ENCODE peak calls at places on chromosomes 4 and X, in five cellular contexts. Q is AG04450, I is right atrium auricular region, Y is fibroblast of mammary gland, B is mammary epithelial cell. G is an unnamed sample.

GRCh38 chr4:24056258-24056657 is 166.4 kb upstream of the PPARGC1A start:
- DNase-seq in Q (no peak), Y (no peak), I (no peak), B (no peak), G (no peak)

GRCh38 chr4:89837385-89837995 is 529 bp upstream of the SNCA start:
- DNase-seq in Q (no peak), B (peak; percentile 65), Y (peak; percentile 18), I (no peak), G (peak; percentile 18)

GRCh38 chrX:40262641-40263560 is 165.1 kb upstream of the BCOR start:
- DNase-seq in Q (no peak), Y (peak; percentile 47), I (no peak), B (peak; percentile 29), G (peak; percentile 70)

GRCh38 chr4:83212041-83212851 is 72.4 kb downstream of the COQ2 start:
- DNase-seq in I (no peak), Q (no peak), Y (no peak), B (peak; percentile 74), G (no peak)

GRCh38 chr4:45693746-45694145 is 430.1 kb downstream of the GABRG1 start:
- DNase-seq in Q (no peak), I (no peak), Y (no peak), B (no peak), G (no peak)

GRCh38 chrX:24364851-24365538 is 4.6 kb downstream of the SUPT20HL1 start:
- DNase-seq in I (no peak), B (no peak), Q (no peak), Y (no peak), G (no peak)

GRCh38 chr4:146943691-146944375 is 1.8 kb downstream of the TTC29 start:
- DNase-seq in Y (no peak), Q (no peak), B (no peak), I (no peak), G (no peak)

GRCh38 chr4:47774078-47774477 is 63.8 kb downstream of the CORIN start:
- DNase-seq in I (no peak), Q (no peak), B (no peak), Y (no peak), G (no peak)

GRCh38 chr4:68077301-68077700 is 52.4 kb downstream of the TMPRSS11F start:
- DNase-seq in I (no peak), Q (no peak), B (no peak), Y (no peak), G (no peak)

GRCh38 chr4:8727546-8728510 is 135.3 kb downstream of the CPZ start:
- DNase-seq in Q (no peak), I (peak; percentile 42), Y (no peak), B (no peak), G (no peak)

GRCh38 chrX:74242484-74243138 is 61.4 kb upstream of the ZCCHC13 start:
- DNase-seq in I (no peak), B (peak; percentile 83), Q (no peak), Y (no peak), G (no peak)

GRCh38 chr4:38856524-38857337 is at the start of gene TLR6:
- DNase-seq in Y (peak; percentile 59), B (peak; percentile 78), I (no peak), Q (no peak), G (peak; percentile 67)

GRCh38 chr4:166165829-166166420 is 292.9 kb downstream of the TLL1 start:
- DNase-seq in B (peak; percentile 59), Y (peak; percentile 82), I (no peak), Q (peak; percentile 16), G (peak; percentile 76)

GRCh38 chr4:1746919-1747602 is 25.7 kb downstream of the TACC3 start:
- DNase-seq in I (no peak), B (no peak), Y (no peak), Q (no peak), G (no peak)

GRCh38 chr4:82450966-82451755 is 20.8 kb downstream of the ENOPH1 start:
- DNase-seq in Y (no peak), B (no peak), I (no peak), Q (no peak), G (no peak)

GRCh38 chr4:140135529-140136021 is 18.4 kb downstream of the MAML3 start:
- DNase-seq in Q (no peak), I (peak; percentile 65), B (no peak), Y (peak; percentile 42), G (peak; percentile 71)

GRCh38 chr4:128468485-128468989 is 180.9 kb upstream of the PGRMC2 start:
- DNase-seq in Y (peak; percentile 100), I (peak; percentile 88), Q (peak; percentile 92), B (peak; percentile 54), G (peak; percentile 97)

GRCh38 chrX:47751670-47752069 is 85.0 kb upstream of the ZNF81 start:
- DNase-seq in I (no peak), Q (no peak), Y (peak; percentile 37), B (peak; percentile 26), G (peak; percentile 19)

GRCh38 chr4:3307486-3307885 is 14.7 kb downstream of the RGS12 start:
- DNase-seq in B (no peak), Y (no peak), I (no peak), Q (no peak), G (no peak)

GRCh38 chr4:3306465-3306864 is 13.6 kb downstream of the RGS12 start:
- DNase-seq in Y (no peak), Q (no peak), B (no peak), I (no peak), G (no peak)

GRCh38 chr4:3305610-3306371 is 13.0 kb downstream of the RGS12 start:
- DNase-seq in Q (no peak), B (no peak), I (no peak), Y (no peak), G (no peak)

GRCh38 chr4:3307891-3308575 is 15.2 kb downstream of the RGS12 start:
- DNase-seq in B (no peak), Q (no peak), Y (no peak), I (no peak), G (no peak)

GRCh38 chr4:3307060-3307459 is 14.2 kb downstream of the RGS12 start:
- DNase-seq in Q (no peak), Y (no peak), I (no peak), B (no peak), G (no peak)
- H3K4me3 ChIP-seq in Q (no peak overlapping the region), Y (no peak overlapping the region), I (no peak overlapping the region), B (no peak overlapping the region), G (no peak overlapping the region)

DNA sequence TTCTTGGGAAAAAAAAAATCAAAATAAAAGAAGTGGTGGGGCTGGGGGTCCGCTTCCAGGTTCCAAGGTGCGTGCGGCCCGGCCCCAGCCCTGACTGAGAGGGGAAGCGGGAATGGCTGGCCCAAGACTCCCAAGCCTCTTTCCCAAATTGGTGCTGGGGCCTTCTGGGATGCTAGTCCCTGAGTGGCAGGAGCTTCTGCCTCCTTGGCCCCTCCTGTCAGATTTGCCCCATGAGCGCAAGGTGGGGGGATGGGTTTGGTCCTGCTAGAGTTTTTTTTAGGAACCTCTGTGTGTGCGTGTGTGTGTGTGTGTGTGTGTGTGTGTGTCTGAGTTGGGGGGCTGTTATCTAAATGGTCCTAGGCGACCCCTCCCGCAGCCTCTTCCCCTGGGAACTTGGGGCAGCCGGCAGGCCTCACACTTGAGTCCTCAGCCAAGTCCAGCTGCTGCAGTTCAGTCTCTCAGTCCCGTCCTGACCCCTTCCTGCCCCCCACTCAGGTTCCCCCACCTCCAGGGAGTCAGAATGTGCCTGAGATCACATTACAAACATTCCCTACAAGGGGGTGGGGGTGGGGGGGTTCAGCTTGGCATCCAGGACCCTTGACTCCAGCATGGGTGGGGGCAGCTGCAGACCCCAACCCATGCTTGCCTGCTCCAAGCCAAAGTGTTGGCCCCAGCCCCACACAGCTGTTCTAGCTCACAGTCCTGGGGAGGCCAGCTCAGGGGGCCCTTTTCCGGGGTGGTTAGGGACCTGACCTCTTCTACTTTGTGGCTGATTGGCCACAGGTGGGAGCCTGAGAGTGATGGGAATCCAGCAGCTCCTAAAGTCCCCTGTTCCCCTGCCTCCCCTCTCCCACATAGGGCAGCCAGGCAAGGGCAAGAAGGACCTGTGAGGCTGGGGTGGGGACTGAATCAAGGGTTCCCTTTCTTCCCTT is 4.0 kb downstream of the EFNB1 start:
- DNase-seq in Y (no peak), B (no peak), Q (no peak), I (peak; percentile 46), G (no peak)
- TF ChIP-seq CTCF in Y (no peak), B (no peak), Q (no peak), I (no peak), G (no peak)

GRCh38 chr4:102076622-102077021 is 268.7 kb downstream of the SLC39A8 start:
- DNase-seq in Y (no peak), B (peak; percentile 66), I (no peak), Q (no peak), G (peak; percentile 0)
- H3K4me3 ChIP-seq in Y (no peak overlapping the region), B (no peak overlapping the region), I (no peak overlapping the region), Q (no peak overlapping the region), G (no peak overlapping the region)

GRCh38 chr4:150415213-150415612 is 166.7 kb upstream of the MAB21L2 start:
- DNase-seq in Y (no peak), B (no peak), I (no peak), Q (no peak), G (no peak)
- TF ChIP-seq CTCF in Y (no peak), B (no peak), I (no peak), Q (no peak), G (no peak)

DNA sequence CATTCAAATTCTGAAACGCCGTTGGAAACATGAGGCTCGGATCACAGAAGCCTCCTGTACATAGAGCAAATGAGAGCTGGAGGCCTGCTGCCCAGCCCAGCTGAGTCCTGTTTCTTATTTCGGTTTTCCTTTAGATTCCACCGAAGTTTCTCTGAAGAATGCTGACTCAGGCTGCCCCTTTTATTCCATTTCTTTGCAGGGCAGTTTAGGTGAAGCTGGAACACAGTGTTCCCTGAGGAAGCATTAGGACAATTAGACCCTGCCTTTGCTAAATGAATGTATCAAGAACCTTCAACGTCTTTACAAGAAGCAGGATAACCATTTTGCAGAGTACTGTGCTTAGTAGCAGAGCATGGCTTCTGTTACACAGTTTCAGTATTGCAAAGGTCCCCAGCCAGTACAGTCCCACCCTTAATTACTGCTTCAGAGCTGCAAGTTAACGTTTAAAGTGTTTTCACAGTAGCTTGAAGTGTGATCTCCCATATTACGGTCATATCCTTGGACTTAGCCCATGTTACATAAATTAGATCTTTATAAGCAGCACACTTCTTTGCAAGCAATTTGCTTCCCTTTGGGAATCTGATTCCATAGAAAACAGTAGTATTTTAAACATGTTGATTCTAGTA is 117.0 kb downstream of the TBL1X start:
- DNase-seq in I (no peak), Y (peak; percentile 20), B (no peak), Q (no peak), G (peak; percentile 43)
- H3K4me3 ChIP-seq in I (no peak overlapping the region), Y (no peak overlapping the region), B (no peak overlapping the region), Q (no peak overlapping the region), G (no peak overlapping the region)

DNA sequence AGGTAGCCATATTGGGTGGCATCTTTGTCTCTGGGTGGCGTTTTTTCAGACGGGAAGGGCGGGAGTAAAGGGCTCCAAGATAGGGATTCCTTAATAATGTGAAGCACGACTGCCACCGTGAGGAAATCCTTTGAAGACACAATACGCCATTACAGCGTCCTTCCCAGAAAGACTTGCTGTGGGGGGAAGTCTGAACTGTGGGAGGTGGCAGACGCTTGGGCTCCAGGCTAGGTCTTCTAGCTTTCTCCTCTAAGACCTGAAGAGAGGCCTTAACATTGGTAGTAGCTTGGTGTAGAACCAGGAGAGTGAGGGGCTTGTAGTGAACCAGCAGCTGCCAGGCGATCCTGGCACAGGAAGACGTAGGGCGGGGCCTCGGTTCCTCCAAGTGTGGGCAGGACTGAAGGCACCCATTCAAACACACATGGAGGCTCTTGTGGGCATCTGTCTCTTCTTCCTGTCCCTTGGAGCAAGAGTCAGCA is 197.3 kb downstream of the OR13H1 start:
- DNase-seq in B (peak; percentile 79), Y (peak; percentile 77), Q (no peak), I (no peak), G (peak; percentile 71)
- TF ChIP-seq CTCF in B (no peak), Y (peak; percentile 16), Q (no peak), I (no peak), G (peak; percentile 12)

GRCh38 chr4:173519130-173520101 is 10.6 kb downstream of the HAND2 start:
- DNase-seq in I (no peak), Q (no peak), Y (no peak), B (no peak), G (peak; percentile 93)
- H3K4me3 ChIP-seq in I (peak overlapping the region; percentile 46), Q (no peak overlapping the region), Y (no peak overlapping the region), B (no peak overlapping the region), G (peak overlapping the region; percentile 52)

GRCh38 chrX:115958687-115959359 is 211.7 kb upstream of the AGTR2 start:
- DNase-seq in I (no peak), Q (no peak), Y (no peak), B (peak; percentile 27), G (no peak)
- TF ChIP-seq CTCF in I (no peak), Q (no peak), Y (peak; percentile 13), B (peak; percentile 29), G (no peak)

G was measured in fibroblast of villous mesenchyme.